ENCODE peak calls at places on chromosomes 7 and 10, in five cellular contexts. X is HFFc6; J is activated CD4-positive, alpha-beta T cell treated with anti-CD3 and anti-CD28 coated beads for 36 hours; I is activated CD4-positive, CD25-positive, alpha-beta regulatory T cell; Z is psoas muscle. S is an unnamed sample.

GRCh38 chr10:124486635-124487034 is 25.0 kb downstream of the LHPP start:
- DNase-seq in J (no peak), I (no peak), X (no peak), Z (no peak), S (no peak)

GRCh38 chr7:133863362-133864061 is 263.6 kb upstream of the LRGUK start:
- DNase-seq in Z (no peak), X (no peak), I (no peak), J (no peak), S (no peak)

GRCh38 chr7:46352335-46352954 is 431.4 kb upstream of the IGFBP3 start:
- DNase-seq in I (no peak), J (peak), Z (no peak), X (peak), S (peak)

GRCh38 chr7:117169907-117170306 is 153.0 kb downstream of the WNT2 start:
- DNase-seq in J (no peak), Z (no peak), I (no peak), X (no peak), S (no peak)

GRCh38 chr7:25968205-25968993 is 183.6 kb upstream of the NFE2L3 start:
- DNase-seq in J (peak), Z (no peak), X (no peak), I (peak), S (peak)

GRCh38 chr10:49572594-49573114 is 33.7 kb upstream of the ERCC6 start:
- DNase-seq in J (no peak), X (no peak), I (no peak), Z (no peak), S (no peak)

GRCh38 chr7:94971051-94971867 is 63.9 kb downstream of the PPP1R9A start:
- DNase-seq in I (no peak), Z (no peak), X (peak), J (no peak), S (no peak)

GRCh38 chr7:141042222-141043193 is 27.8 kb upstream of the MRPS33 start:
- DNase-seq in J (no peak), X (no peak), Z (no peak), I (no peak), S (no peak)

GRCh38 chr10:66836057-66836456 is 89.8 kb upstream of the LRRTM3 start:
- DNase-seq in I (no peak), Z (no peak), J (no peak), X (peak), S (no peak)

GRCh38 chr10:132547421-132547861 is 9.9 kb downstream of the INPP5A start:
- DNase-seq in J (peak), X (no peak), I (no peak), Z (peak), S (peak)

GRCh38 chr7:17989546-17989945 is 38.1 kb downstream of the PRPS1L1 start:
- DNase-seq in Z (no peak), J (no peak), I (no peak), X (no peak), S (no peak)

GRCh38 chr10:8189458-8189857 is 135.0 kb downstream of the GATA3 start:
- DNase-seq in X (no peak), Z (no peak), J (no peak), I (no peak), S (no peak)

GRCh38 chr7:113291058-113291457 is 172.7 kb upstream of the SMIM30 start:
- DNase-seq in Z (no peak), J (no peak), I (no peak), X (no peak), S (no peak)

GRCh38 chr10:28463676-28464395 is 69.1 kb upstream of the WAC start:
- DNase-seq in I (no peak), J (no peak), Z (no peak), X (no peak), S (no peak)

GRCh38 chr10:110994406-110994805 is 75.0 kb downstream of the SHOC2 start:
- DNase-seq in J (no peak), X (no peak), I (no peak), Z (no peak), S (no peak)

GRCh38 chr10:94224656-94225055 is 138.1 kb downstream of the NOC3L start:
- DNase-seq in Z (no peak), I (no peak), J (no peak), X (peak), S (no peak)

GRCh38 chr7:140541513-140542192 is 62.3 kb upstream of the MKRN1 start:
- DNase-seq in J (no peak), Z (peak), X (peak), I (no peak), S (no peak)

GRCh38 chr10:101267776-101268175 is 38.5 kb upstream of the LBX1 start:
- DNase-seq in X (no peak), I (no peak), J (no peak), Z (no peak), S (no peak)

S was measured in activated CD8-positive, alpha-beta T cell treated with anti-CD3 and anti-CD28 coated beads for 36 hours.